ENCODE peak calls at places on chromosomes 3 and 15, in four cellular contexts. Q, W, R and V are unnamed samples.

GRCh38 chr15:33243869-33244268 is 49.4 kb upstream of the FMN1 start:
- DNase-seq in Q (no peak), W (no peak), R (no peak), V (peak)

GRCh38 chr3:190258634-190259033 is 63.6 kb downstream of the CLDN1 start:
- DNase-seq in Q (no peak), W (no peak), R (no peak), V (no peak)

GRCh38 chr15:38863381-38863780 is 298.8 kb upstream of the RASGRP1 start:
- DNase-seq in Q (no peak), W (no peak), R (no peak), V (no peak)

GRCh38 chr3:10426346-10427233 is 78.8 kb downstream of the ATP2B2 start:
- DNase-seq in Q (no peak), W (no peak), R (no peak), V (no peak)

GRCh38 chr3:37111199-37111598 is 63.2 kb downstream of the LRRFIP2 start:
- DNase-seq in Q (no peak), W (no peak), R (no peak), V (no peak)

GRCh38 chr3:53150247-53151085 is 10.5 kb upstream of the PRKCD start:
- DNase-seq in Q (no peak), W (no peak), R (no peak), V (peak)

GRCh38 chr15:98771444-98772059 is 123.2 kb downstream of the IGF1R start:
- DNase-seq in Q (no peak), W (no peak), R (no peak), V (no peak)

GRCh38 chr3:133595341-133595740 is 21.9 kb downstream of the CDV3 start:
- DNase-seq in Q (no peak), W (no peak), R (no peak), V (peak)

GRCh38 chr15:78675206-78675605 is 34.2 kb upstream of the CHRNB4 start:
- DNase-seq in Q (no peak), W (no peak), R (no peak), V (no peak)

GRCh38 chr3:60290093-60290492 is 961.2 kb downstream of the FHIT start:
- DNase-seq in Q (no peak), W (no peak), R (no peak), V (no peak)

GRCh38 chr3:186789554-186790260 is 6.3 kb downstream of the EIF4A2 start:
- DNase-seq in Q (no peak), W (no peak), R (no peak), V (no peak)

GRCh38 chr3:44104043-44104442 is 137.6 kb upstream of the TOPAZ1 start:
- DNase-seq in Q (no peak), W (no peak), R (no peak), V (no peak)

GRCh38 chr3:111484666-111485065 is 57.3 kb upstream of the CD96 start:
- DNase-seq in Q (no peak), W (no peak), R (no peak), V (no peak)

GRCh38 chr15:63118854-63119253 is 2.8 kb upstream of the LACTB start:
- DNase-seq in Q (no peak), W (no peak), R (no peak), V (no peak)

GRCh38 chr3:195748661-195749060 is 27.9 kb downstream of the MUC20 start:
- DNase-seq in Q (no peak), W (no peak), R (no peak), V (no peak)

GRCh38 chr15:91308855-91309254 is 208.8 kb downstream of the SV2B start:
- DNase-seq in Q (no peak), W (no peak), R (no peak), V (no peak)

GRCh38 chr3:119809249-119810017 is 27.5 kb downstream of the NR1I2 start:
- DNase-seq in Q (no peak), W (no peak), R (no peak), V (no peak)

GRCh38 chr15:61441901-61442300 is 212.8 kb upstream of the RORA start:
- DNase-seq in Q (no peak), W (peak), R (no peak), V (peak)

GRCh38 chr15:94638183-94638582 is 406.8 kb downstream of the MCTP2 start:
- DNase-seq in Q (no peak), W (no peak), R (no peak), V (no peak)

GRCh38 chr3:13025090-13025489 is 48.1 kb downstream of the IQSEC1 start:
- DNase-seq in Q (no peak), W (peak), R (no peak), V (peak)

GRCh38 chr3:96863129-96863740 is 48.8 kb downstream of the EPHA6 start:
- DNase-seq in Q (no peak), W (no peak), R (no peak), V (peak)

GRCh38 chr15:28977377-28978010 is 91.7 kb downstream of the APBA2 start:
- DNase-seq in Q (no peak), W (peak), R (peak), V (peak)

GRCh38 chr3:195815169-195815771 is 3.5 kb upstream of the MUC4 start:
- DNase-seq in Q (no peak), W (no peak), R (no peak), V (peak)

GRCh38 chr3:180408654-180409053 is 193.3 kb upstream of the TTC14 start:
- DNase-seq in Q (no peak), W (no peak), R (no peak), V (peak)

GRCh38 chr3:126540342-126540849 is 16.4 kb downstream of the CHST13 start:
- DNase-seq in Q (no peak), W (peak), R (peak), V (peak)

GRCh38 chr3:49500408-49501257 is 30.6 kb downstream of the DAG1 start:
- DNase-seq in Q (no peak), W (peak), R (peak), V (peak)

GRCh38 chr15:75200765-75201608 is 695 bp upstream of the C15orf39 start:
- DNase-seq in Q (peak), W (peak), R (peak), V (peak)

GRCh38 chr15:52552303-52552702 is 16.5 kb downstream of the ARPP19 start:
- DNase-seq in Q (no peak), W (no peak), R (no peak), V (no peak)

GRCh38 chr3:129224984-129225393 is 24.4 kb upstream of the COPG1 start:
- DNase-seq in Q (no peak), W (peak), R (no peak), V (peak)

GRCh38 chr3:110940074-110940473 is 131.5 kb upstream of the NECTIN3 start:
- DNase-seq in Q (no peak), W (no peak), R (no peak), V (no peak)

GRCh38 chr3:89113887-89114840 is 6.7 kb downstream of the EPHA3 start:
- DNase-seq in Q (no peak), W (peak), R (no peak), V (no peak)

GRCh38 chr3:37800022-37800493 is 61.6 kb upstream of the CTDSPL start:
- DNase-seq in Q (no peak), W (no peak), R (no peak), V (no peak)

GRCh38 chr3:148865039-148865438 is at the start of gene CPA3:
- DNase-seq in Q (no peak), W (no peak), R (no peak), V (no peak)

GRCh38 chr15:96359772-96360498 is 29.4 kb downstream of the NR2F2 start:
- DNase-seq in Q (no peak), W (no peak), R (no peak), V (no peak)

GRCh38 chr3:128488636-128488994 is 4.4 kb downstream of the GATA2 start:
- DNase-seq in Q (no peak), W (no peak), R (no peak), V (no peak)